ENCODE peak calls at places on chromosomes 5 and 9, in eight cellular contexts. R, B, G, D, T, X, N and E are unnamed samples.

GRCh38 chr9:109640232-109641078 is 139.5 kb upstream of the PALM2AKAP2 start:
- DNase-seq in R (no peak), B (peak), G (no peak), D (peak), T (peak), X (peak), N (no peak), E (peak)

GRCh38 chr5:65334077-65334476 is 147.6 kb downstream of the ADAMTS6 start:
- DNase-seq in R (no peak), B (no peak), G (no peak), D (peak), T (no peak), X (no peak), N (no peak), E (peak)

GRCh38 chr5:141192110-141192725 is at the start of gene PCDHB10:
- DNase-seq in R (no peak), B (peak), G (no peak), D (peak), T (peak), X (no peak), N (no peak), E (no peak)

GRCh38 chr9:112866662-112867274 is 23.9 kb downstream of the SLC46A2 start:
- DNase-seq in R (no peak), B (peak), G (no peak), D (peak), T (no peak), X (no peak), N (no peak), E (no peak)

GRCh38 chr5:151805414-151806225 is 33.9 kb downstream of the G3BP1 start:
- DNase-seq in R (peak), B (no peak), G (no peak), D (no peak), T (no peak), X (no peak), N (no peak), E (no peak)

GRCh38 chr5:95238560-95239325 is 46.2 kb downstream of the MCTP1 start:
- DNase-seq in R (no peak), B (no peak), G (no peak), D (peak), T (no peak), X (no peak), N (no peak), E (no peak)

GRCh38 chr9:133405508-133406009 is 12.3 kb downstream of the REXO4 start:
- DNase-seq in R (no peak), B (no peak), G (no peak), D (peak), T (no peak), X (no peak), N (no peak), E (no peak)

GRCh38 chr9:135503371-135504261 is 3.1 kb downstream of the MRPS2 start:
- DNase-seq in R (no peak), B (no peak), G (no peak), D (no peak), T (no peak), X (no peak), N (no peak), E (peak)

GRCh38 chr5:90932052-90932699 is 373.6 kb downstream of the ADGRV1 start:
- DNase-seq in R (peak), B (peak), G (no peak), D (peak), T (peak), X (no peak), N (peak), E (peak)

GRCh38 chr5:82073179-82073578 is 101.4 kb downstream of the ATG10 start:
- DNase-seq in R (no peak), B (no peak), G (no peak), D (no peak), T (no peak), X (no peak), N (no peak), E (no peak)

GRCh38 chr9:126874546-126875314 is 14.3 kb downstream of the ZBTB34 start:
- DNase-seq in R (no peak), B (no peak), G (no peak), D (no peak), T (no peak), X (no peak), N (no peak), E (no peak)

GRCh38 chr9:137270929-137271695 is 6.4 kb upstream of the TOR4A start:
- DNase-seq in R (no peak), B (no peak), G (no peak), D (no peak), T (no peak), X (no peak), N (no peak), E (peak)

GRCh38 chr5:39189297-39189955 is 29.9 kb downstream of the FYB1 start:
- DNase-seq in R (no peak), B (no peak), G (no peak), D (no peak), T (no peak), X (no peak), N (no peak), E (no peak)

GRCh38 chr5:69517763-69518212 is 25.2 kb downstream of the OCLN start:
- DNase-seq in R (no peak), B (no peak), G (no peak), D (peak), T (no peak), X (no peak), N (no peak), E (no peak)

GRCh38 chr9:33202552-33203300 is 35.6 kb upstream of the B4GALT1 start:
- DNase-seq in R (no peak), B (no peak), G (peak), D (no peak), T (no peak), X (peak), N (no peak), E (peak)

GRCh38 chr5:131994533-131995226 is 16.8 kb downstream of the ACSL6 start:
- DNase-seq in R (no peak), B (no peak), G (no peak), D (no peak), T (no peak), X (no peak), N (no peak), E (no peak)

GRCh38 chr9:101705135-101705661 is 33.2 kb downstream of the GRIN3A start:
- DNase-seq in R (no peak), B (peak), G (no peak), D (peak), T (peak), X (peak), N (no peak), E (peak)

GRCh38 chr5:66164044-66164790 is 20.1 kb downstream of the SREK1 start:
- DNase-seq in R (peak), B (no peak), G (no peak), D (no peak), T (no peak), X (no peak), N (no peak), E (no peak)

GRCh38 chr9:137167113-137167751 is 2.6 kb downstream of the LRRC26 start:
- DNase-seq in R (no peak), B (no peak), G (no peak), D (no peak), T (no peak), X (no peak), N (no peak), E (no peak)

GRCh38 chr5:2917093-2917492 is 165.6 kb upstream of the IRX2 start:
- DNase-seq in R (no peak), B (no peak), G (no peak), D (no peak), T (no peak), X (no peak), N (no peak), E (no peak)

GRCh38 chr5:144583493-144584154 is 413.0 kb downstream of the KCTD16 start:
- DNase-seq in R (no peak), B (no peak), G (no peak), D (no peak), T (no peak), X (no peak), N (no peak), E (no peak)

GRCh38 chr9:89243296-89244061 is 64.9 kb upstream of the SHC3 start:
- DNase-seq in R (no peak), B (no peak), G (no peak), D (no peak), T (no peak), X (no peak), N (no peak), E (no peak)

GRCh38 chr5:54895816-54896341 is 89.5 kb downstream of the ESM1 start:
- DNase-seq in R (peak), B (peak), G (no peak), D (peak), T (peak), X (no peak), N (peak), E (no peak)

GRCh38 chr5:115977988-115978387 is 15.7 kb downstream of the LVRN start:
- DNase-seq in R (peak), B (no peak), G (no peak), D (peak), T (no peak), X (no peak), N (no peak), E (no peak)

GRCh38 chr9:113223963-113224362 is 2.6 kb downstream of the SLC31A1 start:
- DNase-seq in R (peak), B (no peak), G (no peak), D (no peak), T (no peak), X (no peak), N (no peak), E (no peak)

GRCh38 chr9:115883467-115884329 is 269.9 kb upstream of the PAPPA start:
- DNase-seq in R (no peak), B (peak), G (no peak), D (peak), T (peak), X (no peak), N (no peak), E (peak)

GRCh38 chr9:95587071-95587964 is 70.5 kb upstream of the PTCH1 start:
- DNase-seq in R (no peak), B (no peak), G (no peak), D (no peak), T (no peak), X (no peak), N (no peak), E (no peak)

GRCh38 chr5:9894571-9895304 is 264.6 kb upstream of the TAS2R1 start:
- DNase-seq in R (no peak), B (no peak), G (no peak), D (no peak), T (no peak), X (no peak), N (no peak), E (no peak)

GRCh38 chr5:155735388-155735787 is 591.6 kb upstream of the SGCD start:
- DNase-seq in R (no peak), B (no peak), G (no peak), D (peak), T (no peak), X (peak), N (no peak), E (peak)

GRCh38 chr9:129954868-129955550 is 88.0 kb downstream of the FNBP1 start:
- DNase-seq in R (no peak), B (no peak), G (no peak), D (no peak), T (no peak), X (no peak), N (no peak), E (no peak)

GRCh38 chr5:127562252-127562651 is 44.8 kb downstream of the PRRC1 start:
- DNase-seq in R (no peak), B (peak), G (no peak), D (no peak), T (peak), X (no peak), N (no peak), E (peak)

GRCh38 chr9:36566813-36567217 is 5.9 kb upstream of the MELK start:
- DNase-seq in R (no peak), B (no peak), G (no peak), D (peak), T (no peak), X (no peak), N (no peak), E (no peak)

GRCh38 chr5:8070138-8070537 is 201.2 kb downstream of the MTRR start:
- DNase-seq in R (no peak), B (no peak), G (no peak), D (no peak), T (no peak), X (no peak), N (no peak), E (no peak)

GRCh38 chr5:95900383-95900958 is 61.2 kb downstream of the ELL2 start:
- DNase-seq in R (peak), B (no peak), G (no peak), D (no peak), T (no peak), X (no peak), N (no peak), E (no peak)

GRCh38 chr9:108182950-108183381 is 672.8 kb downstream of the ACTL7B start:
- DNase-seq in R (peak), B (no peak), G (peak), D (peak), T (no peak), X (no peak), N (no peak), E (no peak)

GRCh38 chr5:78486223-78486622 is 125.8 kb downstream of the SCAMP1 start:
- DNase-seq in R (no peak), B (no peak), G (no peak), D (no peak), T (no peak), X (no peak), N (no peak), E (no peak)

GRCh38 chr9:659286-659685 is 182.2 kb upstream of the DMRT1 start:
- DNase-seq in R (no peak), B (no peak), G (no peak), D (no peak), T (no peak), X (no peak), N (no peak), E (no peak)

GRCh38 chr9:83620841-83621636 is 1.9 kb upstream of the IDNK start:
- DNase-seq in R (peak), B (peak), G (no peak), D (peak), T (peak), X (peak), N (no peak), E (no peak)

GRCh38 chr9:86977205-86977835 is 30.0 kb upstream of the GAS1 start:
- DNase-seq in R (peak), B (no peak), G (no peak), D (peak), T (no peak), X (no peak), N (no peak), E (no peak)

GRCh38 chr5:1636981-1637638 is 113.3 kb upstream of the LPCAT1 start:
- DNase-seq in R (no peak), B (no peak), G (no peak), D (no peak), T (no peak), X (no peak), N (no peak), E (peak)

GRCh38 chr5:1638658-1639400 is 115.1 kb upstream of the LPCAT1 start:
- DNase-seq in R (no peak), B (no peak), G (no peak), D (no peak), T (no peak), X (no peak), N (no peak), E (no peak)

GRCh38 chr5:1637639-1638481 is 114.1 kb upstream of the LPCAT1 start:
- DNase-seq in R (no peak), B (no peak), G (no peak), D (no peak), T (no peak), X (no peak), N (no peak), E (no peak)

GRCh38 chr5:1634337-1634661 is 110.5 kb upstream of the LPCAT1 start:
- DNase-seq in R (no peak), B (no peak), G (no peak), D (no peak), T (no peak), X (no peak), N (no peak), E (no peak)

DNA sequence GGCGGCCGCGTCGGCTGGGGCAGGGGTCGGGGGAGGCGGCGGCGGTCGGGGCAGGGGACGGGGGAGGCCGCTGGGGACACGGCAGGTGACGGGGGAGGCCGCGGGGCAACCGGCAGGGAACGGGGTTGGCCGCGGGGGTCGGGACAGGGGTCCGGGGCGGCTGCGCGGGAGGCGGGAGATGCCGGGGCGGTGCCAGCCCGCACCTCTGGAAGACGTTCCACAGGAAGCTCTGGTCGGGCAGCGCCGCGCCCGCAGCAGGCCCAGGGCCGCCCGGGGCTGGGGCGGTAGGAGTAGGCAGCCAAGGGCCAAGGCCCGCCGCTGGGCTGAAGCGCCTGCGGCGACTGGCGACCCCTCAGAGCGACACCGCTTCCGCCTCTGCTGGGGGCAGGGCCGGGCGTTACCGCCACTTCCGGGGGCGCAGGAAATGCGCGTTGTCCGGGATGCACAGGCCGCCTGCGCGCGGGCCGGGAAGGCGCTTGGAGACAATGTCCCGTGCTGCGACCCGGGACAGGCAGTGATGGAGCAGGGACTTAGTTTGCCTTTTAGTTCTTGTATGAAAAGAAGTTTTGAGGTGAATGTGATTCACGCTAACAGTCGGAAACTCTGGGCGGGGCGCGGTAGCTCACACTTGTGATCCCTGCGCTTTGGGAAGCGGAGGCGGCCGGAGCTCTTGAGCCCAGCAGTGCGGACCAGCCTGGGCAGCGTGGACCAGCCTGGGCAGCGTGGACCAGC is 110.0 kb upstream of the LPCAT1 start:
- DNase-seq in R (no peak), B (peak), G (peak), D (peak), T (peak), X (peak), N (peak), E (peak)
- TF ChIP-seq CTCF in R (no peak), B (no peak), G (no peak), D (no peak), T (no peak), X (no peak), N (no peak), E (no peak)

DNA sequence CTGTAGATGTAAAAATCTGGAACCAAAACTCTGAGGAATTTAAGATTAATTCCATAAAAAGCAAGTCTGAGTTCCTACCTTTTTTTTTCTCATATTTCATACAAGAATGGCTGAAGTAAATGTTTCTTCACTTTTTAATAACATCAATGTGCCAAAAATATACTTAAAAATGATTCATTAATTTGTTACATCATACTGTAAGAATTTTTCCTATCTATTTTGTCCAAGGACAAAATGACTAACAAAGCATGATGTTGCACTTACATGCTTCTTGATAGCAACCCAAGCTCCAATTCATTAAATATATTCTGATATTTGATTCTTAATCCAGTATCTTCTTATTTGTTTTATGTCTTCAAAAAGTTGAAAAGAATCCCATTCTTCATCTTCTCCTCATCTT is 988.3 kb downstream of the TLE1 start:
- DNase-seq in R (no peak), B (no peak), G (no peak), D (peak), T (no peak), X (no peak), N (no peak), E (no peak)
- TF ChIP-seq CTCF in R (no peak), B (no peak), G (no peak), D (no peak), T (no peak), X (no peak), N (no peak), E (no peak)

DNA sequence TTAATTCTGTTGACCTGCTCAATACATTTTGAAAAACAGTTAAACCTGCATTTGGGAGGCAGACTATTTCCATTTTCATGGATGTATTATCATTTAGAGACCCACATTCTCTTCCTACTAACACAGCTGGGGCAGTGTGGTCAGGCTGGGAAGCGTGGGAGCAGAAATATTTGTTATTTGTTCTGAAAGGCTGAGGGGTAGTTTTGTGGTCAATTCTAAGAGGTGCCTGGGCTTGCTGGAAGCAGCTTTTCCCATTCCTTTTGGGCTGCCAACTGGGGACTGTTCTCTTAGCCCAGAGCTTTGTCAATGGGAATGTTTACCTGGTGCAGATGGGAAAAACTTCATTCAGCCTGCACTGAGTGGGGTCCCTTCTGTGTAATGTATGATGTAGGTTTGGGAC is 171.4 kb upstream of the DAP start:
- DNase-seq in R (no peak), B (no peak), G (no peak), D (no peak), T (no peak), X (no peak), N (no peak), E (no peak)
- TF ChIP-seq CTCF in R (no peak), B (no peak), G (no peak), D (no peak), T (no peak), X (no peak), N (no peak), E (no peak)

GRCh38 chr5:123289210-123289609 is 134.0 kb downstream of the CEP120 start:
- DNase-seq in R (no peak), B (no peak), G (no peak), D (no peak), T (no peak), X (no peak), N (no peak), E (no peak)

GRCh38 chr5:123283031-123283430 is 140.2 kb downstream of the CEP120 start:
- DNase-seq in R (no peak), B (no peak), G (no peak), D (peak), T (no peak), X (no peak), N (no peak), E (no peak)

GRCh38 chr5:123283537-123283936 is 139.7 kb downstream of the CEP120 start:
- DNase-seq in R (no peak), B (no peak), G (no peak), D (no peak), T (no peak), X (no peak), N (no peak), E (no peak)

GRCh38 chr5:123287881-123288280 is 135.3 kb downstream of the CEP120 start:
- DNase-seq in R (no peak), B (no peak), G (no peak), D (no peak), T (no peak), X (no peak), N (no peak), E (no peak)

GRCh38 chr5:123285122-123286011 is 137.8 kb downstream of the CEP120 start:
- DNase-seq in R (no peak), B (peak), G (no peak), D (peak), T (peak), X (no peak), N (peak), E (no peak)
- TF ChIP-seq CTCF in R (no peak), B (no peak), G (no peak), D (no peak), T (no peak), X (no peak), N (no peak), E (no peak)

GRCh38 chr9:38030658-38031057 is 38.4 kb downstream of the SHB start:
- DNase-seq in R (no peak), B (no peak), G (no peak), D (no peak), T (no peak), X (no peak), N (no peak), E (no peak)
- TF ChIP-seq CTCF in R (no peak), B (no peak), G (peak), D (peak), T (peak), X (no peak), N (no peak), E (no peak)

GRCh38 chr9:90271707-90272106 is 370.9 kb downstream of the DIRAS2 start:
- DNase-seq in R (no peak), B (no peak), G (no peak), D (no peak), T (no peak), X (no peak), N (no peak), E (no peak)
- TF ChIP-seq CTCF in R (no peak), B (no peak), G (no peak), D (no peak), T (no peak), X (no peak), N (no peak), E (no peak)